ENCODE peak calls at places on chromosomes 11 and 22, in six cellular contexts. D is H7, Y is NCI-H748 treated with DMSO at 0.1 percent for 48 hours, T is GM04504, E is GOT3, Q is fibroblast of lung. L is an unnamed sample.

GRCh38 chr22:25169278-25170031 is 30.2 kb upstream of the CRYBB3 start:
- DNase-seq in Q (no peak), D (no peak), Y (no peak), T (no peak), E (no peak), L (no peak)

GRCh38 chr11:133343951-133344350 is 188.3 kb downstream of the OPCML start:
- DNase-seq in Q (peak; percentile 92), E (no peak), D (no peak), Y (peak; percentile 46), T (no peak), L (no peak)

GRCh38 chr11:112175596-112175947 is 260 bp downstream of the BCO2 start:
- DNase-seq in Y (no peak), E (no peak), Q (no peak), D (no peak), T (no peak), L (no peak)

GRCh38 chr11:17695454-17696441 is 23.6 kb upstream of the MYOD1 start:
- DNase-seq in T (no peak), E (no peak), D (peak; percentile 90), Q (no peak), Y (no peak), L (no peak)

GRCh38 chr11:122883682-122883981 is 1.1 kb downstream of the JHY start:
- DNase-seq in T (no peak), Q (no peak), E (no peak), D (no peak), Y (no peak), L (no peak)

GRCh38 chr11:68942751-68943271 is 38.0 kb downstream of the MRGPRD start:
- DNase-seq in T (no peak), Y (no peak), Q (peak; percentile 73), D (peak; percentile 48), E (no peak), L (no peak)

GRCh38 chr11:126723665-126724045 is 276.9 kb downstream of the KIRREL3 start:
- DNase-seq in Q (peak; percentile 56), T (no peak), Y (no peak), E (no peak), D (no peak), L (no peak)

GRCh38 chr11:72237112-72237931 is 6.7 kb downstream of the PHOX2A start:
- DNase-seq in Y (no peak), E (no peak), D (peak; percentile 77), Q (no peak), T (no peak), L (no peak)

GRCh38 chr11:124865902-124866851 is 945 bp downstream of the ROBO3 start:
- DNase-seq in D (peak; percentile 93), Y (no peak), E (no peak), T (no peak), Q (peak; percentile 22), L (no peak)

GRCh38 chr11:95939091-95939490 is 15.2 kb upstream of the MTMR2 start:
- DNase-seq in E (no peak), T (no peak), Q (no peak), D (no peak), Y (no peak), L (no peak)

GRCh38 chr11:63599211-63600122 is 14.8 kb downstream of the PLAAT3 start:
- DNase-seq in Q (peak; percentile 69), Y (no peak), D (peak; percentile 76), E (peak; percentile 21), T (peak; percentile 32), L (no peak)

GRCh38 chr11:95067828-95068244 is 1.1 kb downstream of the SRSF8 start:
- DNase-seq in D (no peak), Q (no peak), Y (peak; percentile 39), T (no peak), E (no peak), L (peak; percentile 50)

GRCh38 chr11:45021692-45022130 is 71.0 kb upstream of the TP53I11 start:
- DNase-seq in T (peak; percentile 19), Q (peak; percentile 69), E (peak; percentile 82), D (peak; percentile 76), Y (no peak), L (no peak)

GRCh38 chr11:132028380-132029240 is 658.2 kb downstream of the NTM start:
- DNase-seq in Y (peak; percentile 52), E (no peak), Q (no peak), D (peak; percentile 40), T (peak; percentile 65), L (no peak)

GRCh38 chr11:93817426-93818348 is 32.7 kb downstream of the VSTM5 start:
- DNase-seq in D (no peak), E (no peak), Q (no peak), Y (no peak), T (no peak), L (no peak)

GRCh38 chr11:43789700-43790443 is 90.8 kb upstream of the ALKBH3 start:
- DNase-seq in T (no peak), D (no peak), E (no peak), Q (peak; percentile 79), Y (no peak), L (no peak)

GRCh38 chr22:30245985-30246901 is at the start of gene LIF:
- DNase-seq in Q (peak; percentile 82), D (peak; percentile 89), E (no peak), T (no peak), Y (no peak), L (no peak)

GRCh38 chr22:50074056-50074455 is 11.2 kb downstream of the MLC1 start:
- DNase-seq in D (peak; percentile 88), Q (peak; percentile 32), E (no peak), Y (no peak), T (no peak), L (no peak)

GRCh38 chr11:64894070-64894811 is 15.8 kb upstream of the EHD1 start:
- DNase-seq in D (peak; percentile 97), E (peak; percentile 52), T (no peak), Q (peak; percentile 34), Y (peak; percentile 34), L (no peak)

GRCh38 chr11:116703421-116703820 is 69.4 kb downstream of the BUD13 start:
- DNase-seq in D (peak; percentile 88), E (no peak), Y (peak; percentile 48), Q (no peak), T (no peak), L (peak; percentile 59)

GRCh38 chr22:31920306-31920705 is 24.0 kb upstream of the YWHAH start:
- DNase-seq in T (no peak), Q (no peak), D (no peak), E (no peak), Y (no peak), L (no peak)

L was measured in SHP77 treated with DMSO at 0.1 percent for 48 hours.